ENCODE peak calls at places on chromosomes 2 and 18, in four cellular contexts. One of them, this sample, is unnamed.
A peak's percentile ranks its signal among the peaks of the same experiment; 100 is the strongest.

GRCh38 chr18:57095884-57096283 is 51.0 kb upstream of the BOD1L2 start:
- DNase-seq in K562: no peak
- DNase-seq in HepG2: no peak
- DNase-seq in HCT116: no peak
- DNase-seq in this sample: no peak

GRCh38 chr2:45072862-45073237 is 63.6 kb upstream of the SIX2 start:
- DNase-seq in K562: no peak
- DNase-seq in HepG2: no peak
- DNase-seq in HCT116: no peak
- DNase-seq in this sample: no peak

GRCh38 chr2:95063401-95063958 is 38.0 kb downstream of the MAL start:
- DNase-seq in K562: no peak
- DNase-seq in HepG2: no peak
- DNase-seq in HCT116: no peak
- DNase-seq in this sample: no peak

GRCh38 chr2:71471276-71471675 is 17.9 kb downstream of the DYSF start:
- DNase-seq in K562: no peak
- DNase-seq in HepG2: no peak
- DNase-seq in HCT116: no peak
- DNase-seq in this sample: no peak

GRCh38 chr2:30235859-30236535 is 4.7 kb downstream of the LBH start:
- DNase-seq in K562: no peak
- DNase-seq in HepG2: no peak
- DNase-seq in HCT116: no peak
- DNase-seq in this sample: no peak

GRCh38 chr2:109335586-109336266 is 206.7 kb downstream of the SH3RF3 start:
- DNase-seq in K562: no peak
- DNase-seq in HepG2: no peak
- DNase-seq in HCT116: no peak
- DNase-seq in this sample: no peak

GRCh38 chr2:169001116-169001815 is 29.9 kb downstream of the ABCB11 start:
- DNase-seq in K562: no peak
- DNase-seq in HepG2: no peak
- DNase-seq in HCT116: no peak
- DNase-seq in this sample: no peak

GRCh38 chr18:77086656-77087390 is 45.8 kb downstream of the MBP start:
- DNase-seq in K562: no peak
- DNase-seq in HepG2: no peak
- DNase-seq in HCT116: no peak
- DNase-seq in this sample: no peak

GRCh38 chr2:149894760-149895159 is 307.2 kb upstream of the MMADHC start:
- DNase-seq in K562: no peak
- DNase-seq in HepG2: no peak
- DNase-seq in HCT116: no peak
- DNase-seq in this sample: no peak

GRCh38 chr2:56337342-56337741 is 153.6 kb downstream of the CCDC85A start:
- DNase-seq in K562: no peak
- DNase-seq in HepG2: no peak
- DNase-seq in HCT116: no peak
- DNase-seq in this sample: no peak

GRCh38 chr2:104897515-104898184 is 43.7 kb downstream of the POU3F3 start:
- DNase-seq in K562: no peak
- DNase-seq in HepG2: no peak
- DNase-seq in HCT116: no peak
- DNase-seq in this sample: no peak

GRCh38 chr18:6055711-6056110 is 160.4 kb upstream of the TMEM200C start:
- DNase-seq in K562: no peak
- DNase-seq in HepG2: no peak
- DNase-seq in HCT116: no peak
- DNase-seq in this sample: no peak
- TF ChIP-seq JUND in K562: no peak
- TF ChIP-seq JUND in HepG2: no peak
- TF ChIP-seq JUND in HCT116: no peak
- TF ChIP-seq JUND in this sample: no peak

GRCh38 chr2:152406119-152406835 is 71.3 kb downstream of the FMNL2 start:
- DNase-seq in K562: no peak
- DNase-seq in HepG2: no peak
- DNase-seq in HCT116: no peak
- DNase-seq in this sample: no peak

GRCh38 chr2:152405206-152406118 is 70.5 kb downstream of the FMNL2 start:
- DNase-seq in K562: no peak
- DNase-seq in HepG2: peak; percentile 96
- DNase-seq in HCT116: peak; percentile 51
- DNase-seq in this sample: no peak

GRCh38 chr2:152402780-152403388 is 67.9 kb downstream of the FMNL2 start:
- DNase-seq in K562: no peak
- DNase-seq in HepG2: no peak
- DNase-seq in HCT116: no peak
- DNase-seq in this sample: no peak

GRCh38 chr2:152400607-152401214 is 65.7 kb downstream of the FMNL2 start:
- DNase-seq in K562: no peak
- DNase-seq in HepG2: no peak
- DNase-seq in HCT116: no peak
- DNase-seq in this sample: no peak

DNA sequence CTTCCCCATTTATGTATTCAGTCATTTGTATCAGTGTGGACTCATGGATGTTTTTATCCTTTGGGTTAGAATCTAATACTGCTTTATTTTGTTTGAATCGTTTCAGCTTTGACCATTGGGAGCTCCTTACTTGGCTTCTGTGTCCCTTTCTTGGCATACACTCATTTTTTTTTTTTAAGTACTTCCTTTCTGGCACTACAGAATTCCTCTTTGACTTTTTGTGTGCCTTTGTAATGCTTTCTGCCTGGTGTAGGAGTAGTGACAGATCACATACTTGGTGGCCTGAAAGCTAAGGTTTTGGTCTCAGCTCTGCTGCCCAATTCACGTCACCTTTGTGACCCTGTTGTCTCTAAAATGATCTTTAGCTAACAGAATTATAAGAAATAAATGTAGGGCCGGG is 68.4 kb downstream of the FMNL2 start:
- DNase-seq in K562: no peak
- DNase-seq in HepG2: no peak
- DNase-seq in HCT116: no peak
- DNase-seq in this sample: no peak
- TF ChIP-seq JUND in K562: no peak
- TF ChIP-seq JUND in HepG2: no peak
- TF ChIP-seq JUND in HCT116: no peak
- TF ChIP-seq JUND in this sample: no peak

GRCh38 chr18:26017929-26018328 is 72.5 kb downstream of the SS18 start:
- DNase-seq in K562: no peak
- DNase-seq in HepG2: no peak
- DNase-seq in HCT116: no peak
- DNase-seq in this sample: no peak

GRCh38 chr18:26021061-26021754 is 69.2 kb downstream of the SS18 start:
- DNase-seq in K562: no peak
- DNase-seq in HepG2: no peak
- DNase-seq in HCT116: no peak
- DNase-seq in this sample: no peak

GRCh38 chr18:26022585-26022984 is 67.8 kb downstream of the SS18 start:
- DNase-seq in K562: no peak
- DNase-seq in HepG2: no peak
- DNase-seq in HCT116: no peak
- DNase-seq in this sample: no peak
- TF ChIP-seq JUND in K562: no peak
- TF ChIP-seq JUND in HepG2: no peak
- TF ChIP-seq JUND in HCT116: no peak
- TF ChIP-seq JUND in this sample: no peak

DNA sequence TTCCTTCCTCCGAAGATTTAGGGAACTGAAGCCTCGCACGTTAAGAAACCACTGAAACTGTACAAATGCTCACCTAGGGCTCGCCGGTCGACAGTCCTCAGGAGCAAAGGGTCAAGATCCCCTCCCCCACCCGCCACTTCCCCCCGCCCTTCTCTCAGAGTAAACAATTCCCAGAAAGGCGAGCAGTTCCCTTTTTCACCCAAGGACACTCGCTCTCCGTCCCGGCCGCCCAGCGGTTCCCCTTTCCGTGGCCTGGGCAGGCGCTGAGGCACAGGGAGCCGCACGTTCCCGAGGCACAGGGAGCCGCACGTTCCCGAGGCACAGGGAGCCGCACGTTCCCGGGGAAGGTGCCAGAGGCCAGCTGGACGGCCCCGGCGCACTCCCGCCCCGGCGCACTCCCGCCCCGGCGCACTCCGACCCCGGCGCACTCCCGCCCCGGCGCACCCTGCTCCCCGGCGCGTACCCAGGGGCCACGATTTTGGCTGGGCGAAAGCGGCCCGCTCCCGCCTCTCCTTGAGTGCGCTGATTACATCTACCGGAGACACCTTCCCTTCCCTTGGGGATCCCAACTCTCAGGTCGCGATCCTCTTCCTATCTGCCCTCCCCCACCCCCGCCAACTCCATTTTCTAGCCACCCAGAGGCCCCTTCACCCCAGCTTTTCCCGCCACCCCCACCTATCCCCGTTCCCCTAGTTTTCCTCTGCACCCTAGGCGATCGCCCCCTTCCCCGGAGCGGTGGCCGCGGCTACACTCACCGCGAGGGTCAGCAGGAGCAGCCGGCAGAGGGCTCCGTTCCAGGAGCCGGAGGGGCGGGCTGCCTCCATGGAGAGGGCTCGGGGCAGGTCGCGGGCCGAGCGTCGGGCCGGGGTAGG is 837 bp downstream of the DSC2 start:
- DNase-seq in K562: peak; percentile 54
- DNase-seq in HepG2: peak; percentile 37
- DNase-seq in HCT116: no peak
- DNase-seq in this sample: peak; percentile 24
- TF ChIP-seq JUND in K562: no peak
- TF ChIP-seq JUND in HepG2: no peak
- TF ChIP-seq JUND in HCT116: no peak
- TF ChIP-seq JUND in this sample: no peak

GRCh38 chr18:5943514-5943913 is 48.2 kb upstream of the TMEM200C start:
- DNase-seq in K562: no peak
- DNase-seq in HepG2: no peak
- DNase-seq in HCT116: no peak
- DNase-seq in this sample: no peak
- TF ChIP-seq JUND in K562: no peak
- TF ChIP-seq JUND in HepG2: no peak
- TF ChIP-seq JUND in HCT116: no peak
- TF ChIP-seq JUND in this sample: no peak

This sample was measured in T47D.